ENCODE peak calls at places on chromosome 21, in nine cellular contexts. One of them, this sample, is unnamed.

GRCh38 chr21:44965251-44966022 is 25.6 kb downstream of the SLX9 start:
- DNase-seq in choroid plexus epithelial cell: peak
- DNase-seq in psoas muscle: peak
- DNase-seq in stimulated activated effector memory CD8-positive, alpha-beta T cell treated with anti-CD3 and anti-CD28 coated beads, Interleukin-12 subunit alpha, Interleukin-12 subunit beta, amount 100 ng/mL, for 72 hours: no peak
- DNase-seq in CD8-positive, alpha-beta memory T cell: no peak
- DNase-seq in amniotic stem cell: no peak
- DNase-seq in SJSA1: no peak
- DNase-seq in astrocyte: peak
- DNase-seq in Panc1: no peak
- DNase-seq in this sample: no peak

GRCh38 chr21:34802180-34802899 is 133.5 kb downstream of the CLIC6 start:
- DNase-seq in SJSA1: no peak
- DNase-seq in CD8-positive, alpha-beta memory T cell: no peak
- DNase-seq in Panc1: no peak
- DNase-seq in psoas muscle: no peak
- DNase-seq in amniotic stem cell: no peak
- DNase-seq in choroid plexus epithelial cell: peak
- DNase-seq in astrocyte: no peak
- DNase-seq in stimulated activated effector memory CD8-positive, alpha-beta T cell treated with anti-CD3 and anti-CD28 coated beads, Interleukin-12 subunit alpha, Interleukin-12 subunit beta, amount 100 ng/mL, for 72 hours: no peak
- DNase-seq in this sample: no peak

GRCh38 chr21:15138475-15138874 is 73.7 kb upstream of the NRIP1 start:
- DNase-seq in psoas muscle: peak
- DNase-seq in amniotic stem cell: no peak
- DNase-seq in stimulated activated effector memory CD8-positive, alpha-beta T cell treated with anti-CD3 and anti-CD28 coated beads, Interleukin-12 subunit alpha, Interleukin-12 subunit beta, amount 100 ng/mL, for 72 hours: no peak
- DNase-seq in CD8-positive, alpha-beta memory T cell: no peak
- DNase-seq in choroid plexus epithelial cell: no peak
- DNase-seq in SJSA1: no peak
- DNase-seq in astrocyte: no peak
- DNase-seq in Panc1: no peak
- DNase-seq in this sample: no peak

GRCh38 chr21:27803571-27803970 is 836.7 kb upstream of the ADAMTS5 start:
- DNase-seq in CD8-positive, alpha-beta memory T cell: no peak
- DNase-seq in psoas muscle: no peak
- DNase-seq in astrocyte: no peak
- DNase-seq in Panc1: no peak
- DNase-seq in stimulated activated effector memory CD8-positive, alpha-beta T cell treated with anti-CD3 and anti-CD28 coated beads, Interleukin-12 subunit alpha, Interleukin-12 subunit beta, amount 100 ng/mL, for 72 hours: no peak
- DNase-seq in SJSA1: no peak
- DNase-seq in amniotic stem cell: no peak
- DNase-seq in choroid plexus epithelial cell: no peak
- DNase-seq in this sample: no peak

GRCh38 chr21:46115441-46116188 is 17.7 kb downstream of the COL6A2 start:
- DNase-seq in astrocyte: no peak
- DNase-seq in Panc1: no peak
- DNase-seq in choroid plexus epithelial cell: no peak
- DNase-seq in amniotic stem cell: no peak
- DNase-seq in CD8-positive, alpha-beta memory T cell: no peak
- DNase-seq in psoas muscle: no peak
- DNase-seq in SJSA1: no peak
- DNase-seq in stimulated activated effector memory CD8-positive, alpha-beta T cell treated with anti-CD3 and anti-CD28 coated beads, Interleukin-12 subunit alpha, Interleukin-12 subunit beta, amount 100 ng/mL, for 72 hours: no peak
- DNase-seq in this sample: no peak

GRCh38 chr21:41402231-41402630 is 23.8 kb upstream of the MX1 start:
- DNase-seq in choroid plexus epithelial cell: no peak
- DNase-seq in CD8-positive, alpha-beta memory T cell: no peak
- DNase-seq in astrocyte: no peak
- DNase-seq in SJSA1: no peak
- DNase-seq in stimulated activated effector memory CD8-positive, alpha-beta T cell treated with anti-CD3 and anti-CD28 coated beads, Interleukin-12 subunit alpha, Interleukin-12 subunit beta, amount 100 ng/mL, for 72 hours: no peak
- DNase-seq in amniotic stem cell: no peak
- DNase-seq in Panc1: no peak
- DNase-seq in psoas muscle: no peak
- DNase-seq in this sample: no peak

GRCh38 chr21:37700641-37701202 is 215.5 kb downstream of the KCNJ6 start:
- DNase-seq in amniotic stem cell: peak
- DNase-seq in choroid plexus epithelial cell: peak
- DNase-seq in astrocyte: peak
- DNase-seq in CD8-positive, alpha-beta memory T cell: no peak
- DNase-seq in psoas muscle: no peak
- DNase-seq in SJSA1: peak
- DNase-seq in stimulated activated effector memory CD8-positive, alpha-beta T cell treated with anti-CD3 and anti-CD28 coated beads, Interleukin-12 subunit alpha, Interleukin-12 subunit beta, amount 100 ng/mL, for 72 hours: peak
- DNase-seq in Panc1: peak
- DNase-seq in this sample: no peak

GRCh38 chr21:37592496-37592895 is 225.9 kb downstream of the DYRK1A start:
- DNase-seq in astrocyte: no peak
- DNase-seq in choroid plexus epithelial cell: no peak
- DNase-seq in psoas muscle: no peak
- DNase-seq in CD8-positive, alpha-beta memory T cell: no peak
- DNase-seq in SJSA1: no peak
- DNase-seq in amniotic stem cell: no peak
- DNase-seq in Panc1: no peak
- DNase-seq in stimulated activated effector memory CD8-positive, alpha-beta T cell treated with anti-CD3 and anti-CD28 coated beads, Interleukin-12 subunit alpha, Interleukin-12 subunit beta, amount 100 ng/mL, for 72 hours: no peak
- DNase-seq in this sample: no peak

GRCh38 chr21:45590726-45591618 is 48.7 kb upstream of the SLC19A1 start:
- DNase-seq in SJSA1: no peak
- DNase-seq in stimulated activated effector memory CD8-positive, alpha-beta T cell treated with anti-CD3 and anti-CD28 coated beads, Interleukin-12 subunit alpha, Interleukin-12 subunit beta, amount 100 ng/mL, for 72 hours: peak
- DNase-seq in astrocyte: no peak
- DNase-seq in Panc1: no peak
- DNase-seq in CD8-positive, alpha-beta memory T cell: peak
- DNase-seq in choroid plexus epithelial cell: no peak
- DNase-seq in psoas muscle: peak
- DNase-seq in amniotic stem cell: no peak
- DNase-seq in this sample: no peak

GRCh38 chr21:23162213-23162946 is 2164.2 kb downstream of the NCAM2 start:
- DNase-seq in psoas muscle: no peak
- DNase-seq in CD8-positive, alpha-beta memory T cell: no peak
- DNase-seq in astrocyte: no peak
- DNase-seq in SJSA1: no peak
- DNase-seq in amniotic stem cell: no peak
- DNase-seq in stimulated activated effector memory CD8-positive, alpha-beta T cell treated with anti-CD3 and anti-CD28 coated beads, Interleukin-12 subunit alpha, Interleukin-12 subunit beta, amount 100 ng/mL, for 72 hours: no peak
- DNase-seq in choroid plexus epithelial cell: peak
- DNase-seq in Panc1: peak
- DNase-seq in this sample: no peak

GRCh38 chr21:26107439-26107838 is 63.1 kb downstream of the APP start:
- DNase-seq in amniotic stem cell: no peak
- DNase-seq in Panc1: no peak
- DNase-seq in astrocyte: no peak
- DNase-seq in choroid plexus epithelial cell: no peak
- DNase-seq in stimulated activated effector memory CD8-positive, alpha-beta T cell treated with anti-CD3 and anti-CD28 coated beads, Interleukin-12 subunit alpha, Interleukin-12 subunit beta, amount 100 ng/mL, for 72 hours: no peak
- DNase-seq in psoas muscle: no peak
- DNase-seq in CD8-positive, alpha-beta memory T cell: no peak
- DNase-seq in SJSA1: no peak
- DNase-seq in this sample: no peak

GRCh38 chr21:38916214-38916964 is 110.7 kb downstream of the ETS2 start:
- DNase-seq in astrocyte: no peak
- DNase-seq in amniotic stem cell: no peak
- DNase-seq in stimulated activated effector memory CD8-positive, alpha-beta T cell treated with anti-CD3 and anti-CD28 coated beads, Interleukin-12 subunit alpha, Interleukin-12 subunit beta, amount 100 ng/mL, for 72 hours: no peak
- DNase-seq in choroid plexus epithelial cell: no peak
- DNase-seq in psoas muscle: no peak
- DNase-seq in SJSA1: no peak
- DNase-seq in CD8-positive, alpha-beta memory T cell: no peak
- DNase-seq in Panc1: no peak
- DNase-seq in this sample: no peak

GRCh38 chr21:21200103-21200938 is 202.1 kb downstream of the NCAM2 start:
- DNase-seq in astrocyte: peak
- DNase-seq in CD8-positive, alpha-beta memory T cell: no peak
- DNase-seq in SJSA1: peak
- DNase-seq in choroid plexus epithelial cell: peak
- DNase-seq in amniotic stem cell: peak
- DNase-seq in stimulated activated effector memory CD8-positive, alpha-beta T cell treated with anti-CD3 and anti-CD28 coated beads, Interleukin-12 subunit alpha, Interleukin-12 subunit beta, amount 100 ng/mL, for 72 hours: no peak
- DNase-seq in psoas muscle: peak
- DNase-seq in Panc1: peak
- DNase-seq in this sample: no peak

GRCh38 chr21:39696620-39697019 is 48.4 kb upstream of the IGSF5 start:
- DNase-seq in astrocyte: peak
- DNase-seq in CD8-positive, alpha-beta memory T cell: no peak
- DNase-seq in SJSA1: no peak
- DNase-seq in stimulated activated effector memory CD8-positive, alpha-beta T cell treated with anti-CD3 and anti-CD28 coated beads, Interleukin-12 subunit alpha, Interleukin-12 subunit beta, amount 100 ng/mL, for 72 hours: no peak
- DNase-seq in amniotic stem cell: no peak
- DNase-seq in choroid plexus epithelial cell: peak
- DNase-seq in Panc1: no peak
- DNase-seq in psoas muscle: no peak
- DNase-seq in this sample: no peak

GRCh38 chr21:17727361-17727760 is 91.8 kb downstream of the C21orf91 start:
- DNase-seq in choroid plexus epithelial cell: no peak
- DNase-seq in CD8-positive, alpha-beta memory T cell: no peak
- DNase-seq in SJSA1: no peak
- DNase-seq in stimulated activated effector memory CD8-positive, alpha-beta T cell treated with anti-CD3 and anti-CD28 coated beads, Interleukin-12 subunit alpha, Interleukin-12 subunit beta, amount 100 ng/mL, for 72 hours: no peak
- DNase-seq in psoas muscle: no peak
- DNase-seq in Panc1: no peak
- DNase-seq in amniotic stem cell: no peak
- DNase-seq in astrocyte: no peak
- DNase-seq in this sample: no peak

GRCh38 chr21:45286671-45287437 is 841 bp downstream of the POFUT2 start:
- DNase-seq in astrocyte: no peak
- DNase-seq in Panc1: no peak
- DNase-seq in choroid plexus epithelial cell: no peak
- DNase-seq in amniotic stem cell: no peak
- DNase-seq in SJSA1: no peak
- DNase-seq in stimulated activated effector memory CD8-positive, alpha-beta T cell treated with anti-CD3 and anti-CD28 coated beads, Interleukin-12 subunit alpha, Interleukin-12 subunit beta, amount 100 ng/mL, for 72 hours: no peak
- DNase-seq in psoas muscle: peak
- DNase-seq in CD8-positive, alpha-beta memory T cell: peak
- DNase-seq in this sample: no peak

GRCh38 chr21:39386194-39386593 is 37.3 kb upstream of the HMGN1 start:
- DNase-seq in CD8-positive, alpha-beta memory T cell: peak
- DNase-seq in Panc1: no peak
- DNase-seq in astrocyte: no peak
- DNase-seq in choroid plexus epithelial cell: peak
- DNase-seq in amniotic stem cell: no peak
- DNase-seq in psoas muscle: peak
- DNase-seq in SJSA1: no peak
- DNase-seq in stimulated activated effector memory CD8-positive, alpha-beta T cell treated with anti-CD3 and anti-CD28 coated beads, Interleukin-12 subunit alpha, Interleukin-12 subunit beta, amount 100 ng/mL, for 72 hours: no peak
- DNase-seq in this sample: no peak

GRCh38 chr21:44366586-44367211 is 13.3 kb downstream of the TRPM2 start:
- DNase-seq in SJSA1: no peak
- DNase-seq in CD8-positive, alpha-beta memory T cell: peak
- DNase-seq in astrocyte: no peak
- DNase-seq in psoas muscle: no peak
- DNase-seq in Panc1: no peak
- DNase-seq in stimulated activated effector memory CD8-positive, alpha-beta T cell treated with anti-CD3 and anti-CD28 coated beads, Interleukin-12 subunit alpha, Interleukin-12 subunit beta, amount 100 ng/mL, for 72 hours: no peak
- DNase-seq in amniotic stem cell: no peak
- DNase-seq in choroid plexus epithelial cell: no peak
- DNase-seq in this sample: no peak

GRCh38 chr21:25396135-25396711 is 211.1 kb downstream of the MRPL39 start:
- DNase-seq in CD8-positive, alpha-beta memory T cell: peak
- DNase-seq in astrocyte: no peak
- DNase-seq in stimulated activated effector memory CD8-positive, alpha-beta T cell treated with anti-CD3 and anti-CD28 coated beads, Interleukin-12 subunit alpha, Interleukin-12 subunit beta, amount 100 ng/mL, for 72 hours: peak
- DNase-seq in choroid plexus epithelial cell: no peak
- DNase-seq in psoas muscle: no peak
- DNase-seq in Panc1: no peak
- DNase-seq in amniotic stem cell: no peak
- DNase-seq in SJSA1: no peak
- DNase-seq in this sample: no peak

GRCh38 chr21:18524097-18524496 is 120.5 kb upstream of the TMPRSS15 start:
- DNase-seq in SJSA1: no peak
- DNase-seq in CD8-positive, alpha-beta memory T cell: no peak
- DNase-seq in psoas muscle: no peak
- DNase-seq in Panc1: no peak
- DNase-seq in stimulated activated effector memory CD8-positive, alpha-beta T cell treated with anti-CD3 and anti-CD28 coated beads, Interleukin-12 subunit alpha, Interleukin-12 subunit beta, amount 100 ng/mL, for 72 hours: no peak
- DNase-seq in amniotic stem cell: no peak
- DNase-seq in choroid plexus epithelial cell: no peak
- DNase-seq in astrocyte: no peak
- DNase-seq in this sample: no peak

GRCh38 chr21:31670065-31670464 is 10.6 kb downstream of the SOD1 start:
- DNase-seq in astrocyte: no peak
- DNase-seq in stimulated activated effector memory CD8-positive, alpha-beta T cell treated with anti-CD3 and anti-CD28 coated beads, Interleukin-12 subunit alpha, Interleukin-12 subunit beta, amount 100 ng/mL, for 72 hours: peak
- DNase-seq in SJSA1: no peak
- DNase-seq in CD8-positive, alpha-beta memory T cell: no peak
- DNase-seq in choroid plexus epithelial cell: no peak
- DNase-seq in Panc1: no peak
- DNase-seq in amniotic stem cell: no peak
- DNase-seq in psoas muscle: no peak
- DNase-seq in this sample: no peak

GRCh38 chr21:33587792-33588484 is 546 bp downstream of the DONSON start:
- DNase-seq in stimulated activated effector memory CD8-positive, alpha-beta T cell treated with anti-CD3 and anti-CD28 coated beads, Interleukin-12 subunit alpha, Interleukin-12 subunit beta, amount 100 ng/mL, for 72 hours: no peak
- DNase-seq in amniotic stem cell: no peak
- DNase-seq in astrocyte: peak
- DNase-seq in Panc1: no peak
- DNase-seq in choroid plexus epithelial cell: peak
- DNase-seq in psoas muscle: peak
- DNase-seq in CD8-positive, alpha-beta memory T cell: no peak
- DNase-seq in SJSA1: peak
- DNase-seq in this sample: no peak

GRCh38 chr21:33414068-33414467 is 10.9 kb downstream of the IFNGR2 start:
- DNase-seq in amniotic stem cell: no peak
- DNase-seq in psoas muscle: no peak
- DNase-seq in CD8-positive, alpha-beta memory T cell: no peak
- DNase-seq in Panc1: no peak
- DNase-seq in astrocyte: no peak
- DNase-seq in SJSA1: no peak
- DNase-seq in choroid plexus epithelial cell: no peak
- DNase-seq in stimulated activated effector memory CD8-positive, alpha-beta T cell treated with anti-CD3 and anti-CD28 coated beads, Interleukin-12 subunit alpha, Interleukin-12 subunit beta, amount 100 ng/mL, for 72 hours: no peak
- DNase-seq in this sample: no peak

GRCh38 chr21:44783023-44783696 is 18.5 kb downstream of the UBE2G2 start:
- DNase-seq in amniotic stem cell: no peak
- DNase-seq in psoas muscle: no peak
- DNase-seq in astrocyte: no peak
- DNase-seq in stimulated activated effector memory CD8-positive, alpha-beta T cell treated with anti-CD3 and anti-CD28 coated beads, Interleukin-12 subunit alpha, Interleukin-12 subunit beta, amount 100 ng/mL, for 72 hours: no peak
- DNase-seq in CD8-positive, alpha-beta memory T cell: no peak
- DNase-seq in choroid plexus epithelial cell: no peak
- DNase-seq in SJSA1: no peak
- DNase-seq in Panc1: no peak
- DNase-seq in this sample: no peak

GRCh38 chr21:30719401-30719800 is 824 bp upstream of the KRTAP21-3 start:
- DNase-seq in SJSA1: no peak
- DNase-seq in psoas muscle: no peak
- DNase-seq in astrocyte: no peak
- DNase-seq in Panc1: no peak
- DNase-seq in stimulated activated effector memory CD8-positive, alpha-beta T cell treated with anti-CD3 and anti-CD28 coated beads, Interleukin-12 subunit alpha, Interleukin-12 subunit beta, amount 100 ng/mL, for 72 hours: no peak
- DNase-seq in CD8-positive, alpha-beta memory T cell: no peak
- DNase-seq in choroid plexus epithelial cell: no peak
- DNase-seq in amniotic stem cell: no peak
- DNase-seq in this sample: no peak

This sample was measured in caudate nucleus.